ENCODE peak calls at places on chromosomes 1 and 21, in seven cellular contexts. One of them, this sample, is unnamed.

GRCh38 chr1:3126756-3127718 is 58.0 kb downstream of the PRDM16 start:
- DNase-seq in IMR-90: no peak
- DNase-seq in uterus: no peak
- DNase-seq in K562: no peak
- DNase-seq in heart left ventricle: no peak
- DNase-seq in GM12878: no peak
- DNase-seq in A549: no peak
- DNase-seq in this sample: no peak

GRCh38 chr1:215793210-215793609 is 226.1 kb downstream of the KCTD3 start:
- DNase-seq in GM12878: no peak
- DNase-seq in heart left ventricle: no peak
- DNase-seq in uterus: no peak
- DNase-seq in A549: peak; percentile 2
- DNase-seq in K562: no peak
- DNase-seq in IMR-90: peak; percentile 94
- DNase-seq in this sample: no peak

GRCh38 chr1:21567241-21568005 is 58.2 kb downstream of the ALPL start:
- DNase-seq in A549: no peak
- DNase-seq in uterus: no peak
- DNase-seq in GM12878: no peak
- DNase-seq in heart left ventricle: no peak
- DNase-seq in IMR-90: peak; percentile 92
- DNase-seq in K562: no peak
- DNase-seq in this sample: no peak

GRCh38 chr1:147214842-147215539 is 10.1 kb downstream of the FMO5 start:
- DNase-seq in uterus: no peak
- DNase-seq in K562: no peak
- DNase-seq in A549: no peak
- DNase-seq in GM12878: no peak
- DNase-seq in heart left ventricle: no peak
- DNase-seq in IMR-90: no peak
- DNase-seq in this sample: no peak

GRCh38 chr1:19315378-19316206 is 3.5 kb downstream of the SLC66A1 start:
- DNase-seq in uterus: no peak
- DNase-seq in heart left ventricle: no peak
- DNase-seq in GM12878: peak; percentile 56
- DNase-seq in K562: no peak
- DNase-seq in A549: no peak
- DNase-seq in IMR-90: peak; percentile 70
- DNase-seq in this sample: no peak

GRCh38 chr1:64366821-64367220 is 103.1 kb upstream of the CACHD1 start:
- DNase-seq in GM12878: no peak
- DNase-seq in A549: no peak
- DNase-seq in heart left ventricle: no peak
- DNase-seq in K562: no peak
- DNase-seq in uterus: no peak
- DNase-seq in IMR-90: no peak
- DNase-seq in this sample: no peak

GRCh38 chr1:92881391-92881790 is 49.6 kb downstream of the RPL5 start:
- DNase-seq in GM12878: no peak
- DNase-seq in heart left ventricle: no peak
- DNase-seq in uterus: no peak
- DNase-seq in K562: no peak
- DNase-seq in A549: no peak
- DNase-seq in IMR-90: no peak
- DNase-seq in this sample: no peak

GRCh38 chr1:17422461-17422860 is 17.0 kb downstream of the RCC2 start:
- DNase-seq in IMR-90: no peak
- DNase-seq in A549: no peak
- DNase-seq in GM12878: no peak
- DNase-seq in heart left ventricle: no peak
- DNase-seq in K562: no peak
- DNase-seq in uterus: no peak
- DNase-seq in this sample: no peak

GRCh38 chr21:33078907-33079582 is 9.1 kb downstream of the OLIG1 start:
- DNase-seq in A549: peak; percentile 36
- DNase-seq in IMR-90: peak; percentile 84
- DNase-seq in heart left ventricle: no peak
- DNase-seq in GM12878: peak; percentile 88
- DNase-seq in K562: peak; percentile 55
- DNase-seq in uterus: no peak
- DNase-seq in this sample: no peak
- TF ChIP-seq POLR2A in A549: no peak
- TF ChIP-seq POLR2A in IMR-90: no peak
- TF ChIP-seq POLR2A in heart left ventricle: no peak
- TF ChIP-seq POLR2A in GM12878: no peak
- TF ChIP-seq POLR2A in K562: no peak
- TF ChIP-seq POLR2A in uterus: no peak
- TF ChIP-seq POLR2A in this sample: no peak

DNA sequence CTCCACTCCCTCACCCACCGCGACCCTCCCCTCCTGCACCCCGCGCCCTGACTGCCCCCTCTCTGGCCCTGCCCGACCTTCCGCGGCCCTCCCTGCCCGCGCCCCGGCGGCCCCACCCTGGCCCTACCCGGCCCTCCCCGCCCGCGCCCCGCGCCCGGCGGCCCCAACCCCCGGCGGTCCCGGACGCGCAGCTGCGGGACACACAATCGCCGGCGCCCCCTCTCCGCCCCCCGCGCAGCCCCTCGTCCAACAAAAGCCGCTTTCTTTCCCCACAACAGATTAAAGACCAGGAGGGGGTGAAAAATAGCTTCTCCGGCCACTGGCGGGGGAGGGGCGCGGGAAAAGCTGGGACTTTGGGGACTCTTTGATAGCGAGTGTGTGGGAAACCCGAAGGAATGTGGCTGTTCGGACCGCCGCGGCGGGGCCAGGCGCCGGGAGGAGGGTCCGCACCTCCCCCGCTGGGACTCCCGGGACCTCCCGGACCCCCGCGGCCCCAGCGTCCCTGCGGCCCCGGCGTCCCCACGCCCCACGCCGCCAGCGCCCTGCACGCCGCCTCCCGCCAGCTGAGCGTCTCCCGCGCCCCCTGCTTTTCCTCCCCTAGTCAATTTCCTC is 8.8 kb upstream of the ID3 start:
- DNase-seq in IMR-90: no peak
- DNase-seq in K562: peak; percentile 80
- DNase-seq in A549: no peak
- DNase-seq in GM12878: no peak
- DNase-seq in uterus: no peak
- DNase-seq in heart left ventricle: peak; percentile 53
- DNase-seq in this sample: no peak
- H3K27ac ChIP-seq in IMR-90: peak overlapping the region; percentile 57
- H3K27ac ChIP-seq in K562: peak overlapping the region; percentile 64
- H3K27ac ChIP-seq in A549: peak overlapping the region; percentile 88
- H3K27ac ChIP-seq in GM12878: no peak overlapping the region
- H3K27ac ChIP-seq in uterus: peak overlapping the region; percentile 76
- H3K27ac ChIP-seq in heart left ventricle: peak overlapping the region; percentile 91
- H3K27ac ChIP-seq in this sample: peak overlapping the region; percentile 79

DNA sequence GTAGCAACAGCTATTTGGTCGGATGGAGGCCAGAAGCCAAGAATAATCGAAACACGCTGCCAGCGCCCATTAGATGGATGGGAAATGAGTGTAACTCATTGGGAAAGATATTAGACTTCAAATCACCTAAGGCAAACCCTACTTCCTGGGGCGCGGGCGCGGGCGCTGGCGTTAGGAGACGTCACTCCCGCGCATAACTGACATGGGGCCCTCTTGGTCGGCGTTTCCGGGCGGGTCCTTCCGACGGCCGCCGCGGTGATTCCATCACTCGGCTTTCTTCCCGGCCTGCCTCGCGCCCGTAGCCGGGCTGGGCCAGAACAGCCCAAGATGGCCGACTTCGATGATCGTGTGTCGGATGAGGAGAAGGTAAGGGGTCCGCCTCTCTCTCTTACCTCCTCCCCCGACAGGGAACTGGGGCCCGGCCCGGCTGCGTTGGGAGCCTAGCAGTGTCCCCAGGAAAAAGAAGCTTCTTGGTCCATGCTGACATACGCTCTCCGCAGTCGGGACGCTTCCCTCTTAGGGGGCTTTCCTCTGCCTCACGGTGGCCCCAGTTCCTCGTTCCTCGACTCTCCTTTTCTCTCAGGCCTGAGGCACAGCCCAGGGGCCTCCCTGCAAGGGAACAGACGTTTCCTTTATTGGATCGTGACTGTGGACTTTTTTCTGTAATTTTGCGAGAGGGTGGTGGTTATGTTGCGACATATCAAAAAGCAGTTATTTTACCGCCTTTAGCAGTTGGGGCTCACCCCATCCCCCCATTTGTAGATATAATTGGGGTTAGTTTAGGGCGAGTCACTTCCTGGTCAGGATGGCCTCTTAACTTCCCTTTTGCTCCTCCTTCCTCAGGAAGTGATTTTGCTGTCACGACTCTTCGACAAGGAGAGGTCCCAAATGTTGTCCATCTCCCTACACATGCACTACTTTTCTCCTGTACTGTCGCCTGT is at the start of gene CAPZA1:
- DNase-seq in A549: peak; percentile 76
- DNase-seq in heart left ventricle: peak; percentile 93
- DNase-seq in IMR-90: peak; percentile 90
- DNase-seq in GM12878: peak; percentile 62
- DNase-seq in uterus: peak; percentile 88
- DNase-seq in K562: peak; percentile 86
- DNase-seq in this sample: peak; percentile 95
- TF ChIP-seq POLR2A in A549: peak; percentile 67
- TF ChIP-seq POLR2A in heart left ventricle: no peak
- TF ChIP-seq POLR2A in IMR-90: peak; percentile 93
- TF ChIP-seq POLR2A in GM12878: peak; percentile 93
- TF ChIP-seq POLR2A in uterus: peak; percentile 75
- TF ChIP-seq POLR2A in K562: peak; percentile 98
- TF ChIP-seq POLR2A in this sample: peak; percentile 82

DNA sequence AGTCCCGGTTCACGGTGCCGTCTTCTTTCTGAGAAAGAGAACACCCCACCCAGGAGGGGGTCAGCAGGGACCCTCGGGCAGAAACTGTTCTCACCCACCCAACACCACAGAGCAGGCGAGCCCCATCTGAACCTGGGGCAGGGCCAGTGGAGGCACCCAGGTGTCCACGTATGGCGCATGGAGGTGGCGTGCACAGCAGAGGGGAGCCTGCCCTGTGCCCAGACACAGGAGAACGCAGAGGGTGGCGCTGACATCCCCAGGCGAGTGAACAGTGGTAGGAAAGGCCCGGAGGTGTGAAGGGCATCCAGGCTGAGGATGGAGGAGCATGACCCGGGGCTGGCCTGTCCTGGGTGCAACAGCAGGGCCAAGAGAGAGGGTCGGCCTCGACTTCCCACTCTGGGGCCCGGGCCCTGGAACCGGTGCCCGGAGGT is 91.1 kb downstream of the STUM start:
- DNase-seq in IMR-90: no peak
- DNase-seq in K562: no peak
- DNase-seq in GM12878: no peak
- DNase-seq in uterus: peak; percentile 18
- DNase-seq in heart left ventricle: no peak
- DNase-seq in A549: no peak
- DNase-seq in this sample: no peak
- H3K27ac ChIP-seq in IMR-90: no peak overlapping the region
- H3K27ac ChIP-seq in K562: no peak overlapping the region
- H3K27ac ChIP-seq in GM12878: no peak overlapping the region
- H3K27ac ChIP-seq in uterus: peak overlapping the region; percentile 85
- H3K27ac ChIP-seq in heart left ventricle: no peak overlapping the region
- H3K27ac ChIP-seq in A549: no peak overlapping the region
- H3K27ac ChIP-seq in this sample: no peak overlapping the region

DNA sequence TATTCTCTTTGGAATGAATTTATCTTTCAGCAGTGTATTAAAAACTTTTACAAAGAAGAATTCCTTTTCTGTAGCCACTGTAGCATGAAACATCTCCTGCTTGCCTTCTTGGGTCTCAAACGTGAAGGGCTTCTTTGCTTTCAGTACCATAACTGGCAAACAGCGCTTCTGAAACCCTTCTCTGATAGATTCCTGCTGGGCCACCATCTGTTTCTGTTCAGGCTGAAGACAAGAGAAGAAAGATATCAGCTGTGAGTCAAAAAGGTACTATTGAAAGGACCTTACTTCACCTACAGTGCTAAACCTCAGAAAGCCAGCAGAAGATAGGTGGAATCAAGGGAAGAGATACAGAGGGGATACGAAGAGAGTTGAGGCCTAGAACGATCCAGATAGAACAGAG is 10.5 kb downstream of the AIM2 start:
- DNase-seq in GM12878: no peak
- DNase-seq in IMR-90: no peak
- DNase-seq in A549: no peak
- DNase-seq in uterus: no peak
- DNase-seq in K562: no peak
- DNase-seq in heart left ventricle: no peak
- DNase-seq in this sample: no peak
- TF ChIP-seq POLR2A in GM12878: no peak
- TF ChIP-seq POLR2A in IMR-90: no peak
- TF ChIP-seq POLR2A in A549: no peak
- TF ChIP-seq POLR2A in uterus: no peak
- TF ChIP-seq POLR2A in K562: no peak
- TF ChIP-seq POLR2A in heart left ventricle: no peak
- TF ChIP-seq POLR2A in this sample: no peak

DNA sequence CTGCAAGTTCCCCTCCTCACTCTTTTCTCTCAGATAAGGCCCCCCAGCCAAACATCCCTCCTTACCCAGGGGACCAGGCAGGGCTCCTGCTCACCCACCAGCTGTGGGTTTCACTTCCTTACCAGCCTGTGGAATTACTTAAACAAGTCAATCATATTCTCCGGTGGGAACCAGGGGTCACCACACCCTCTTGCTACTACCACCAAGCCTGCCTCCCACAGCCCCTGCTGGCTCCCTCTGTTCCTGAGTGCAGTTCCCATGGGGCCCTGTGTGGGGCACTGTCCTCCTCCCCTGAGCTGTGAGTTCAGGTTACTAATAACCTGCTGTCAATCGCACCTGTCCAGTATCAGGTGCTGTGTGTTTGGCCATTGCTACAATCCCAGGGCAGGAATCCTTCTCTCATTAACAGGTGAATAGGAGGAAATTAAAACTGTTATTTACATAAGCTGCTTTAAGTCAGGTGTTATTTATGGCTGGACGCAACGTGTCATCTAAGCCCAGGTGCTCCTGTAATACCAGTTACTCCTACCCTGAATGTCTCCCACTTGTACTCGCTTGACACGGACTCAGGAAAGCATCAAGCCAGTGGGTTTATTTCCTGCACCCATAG is 53.1 kb upstream of the LBR start:
- DNase-seq in IMR-90: no peak
- DNase-seq in heart left ventricle: no peak
- DNase-seq in K562: peak; percentile 81
- DNase-seq in GM12878: no peak
- DNase-seq in A549: peak; percentile 76
- DNase-seq in uterus: no peak
- DNase-seq in this sample: no peak
- H3K27ac ChIP-seq in IMR-90: no peak overlapping the region
- H3K27ac ChIP-seq in heart left ventricle: no peak overlapping the region
- H3K27ac ChIP-seq in K562: no peak overlapping the region
- H3K27ac ChIP-seq in GM12878: no peak overlapping the region
- H3K27ac ChIP-seq in A549: no peak overlapping the region
- H3K27ac ChIP-seq in uterus: no peak overlapping the region
- H3K27ac ChIP-seq in this sample: no peak overlapping the region

GRCh38 chr1:187949567-187949966 is 1120.8 kb downstream of the PLA2G4A start:
- DNase-seq in uterus: no peak
- DNase-seq in IMR-90: no peak
- DNase-seq in heart left ventricle: no peak
- DNase-seq in A549: no peak
- DNase-seq in GM12878: no peak
- DNase-seq in K562: no peak
- DNase-seq in this sample: no peak
- TF ChIP-seq POLR2A in uterus: no peak
- TF ChIP-seq POLR2A in IMR-90: no peak
- TF ChIP-seq POLR2A in heart left ventricle: no peak
- TF ChIP-seq POLR2A in A549: no peak
- TF ChIP-seq POLR2A in GM12878: no peak
- TF ChIP-seq POLR2A in K562: no peak
- TF ChIP-seq POLR2A in this sample: no peak